ENCODE peak calls at places on chromosomes 16 and 17, in eight cellular contexts. O, G, Z, T, V, E, W and X are unnamed samples.

GRCh38 chr17:4565209-4566141 is 5.1 kb upstream of the GGT6 start:
- DNase-seq in W (peak), Z (peak), O (peak), T (peak), G (peak), V (peak), E (peak), X (peak)

GRCh38 chr17:78780852-78781338 is 1.2 kb downstream of the CYTH1 start:
- DNase-seq in T (peak), Z (no peak), W (no peak), G (no peak), V (no peak), O (peak), E (no peak), X (no peak)

GRCh38 chr16:57166951-57167350 is 18.9 kb downstream of the PSME3IP1 start:
- DNase-seq in T (peak), G (no peak), E (no peak), V (peak), O (peak), W (peak), Z (no peak), X (no peak)

GRCh38 chr17:7491583-7491982 is 7.4 kb downstream of the POLR2A start:
- DNase-seq in Z (no peak), G (no peak), T (no peak), O (no peak), V (no peak), E (no peak), W (no peak), X (no peak)

GRCh38 chr17:39617446-39618251 is 9.1 kb upstream of the PPP1R1B start:
- DNase-seq in Z (peak), G (peak), V (no peak), E (no peak), T (peak), W (peak), O (peak), X (peak)

GRCh38 chr17:41976142-41976768 is 9.7 kb downstream of the CNP start:
- DNase-seq in E (no peak), O (peak), Z (no peak), V (no peak), G (no peak), W (no peak), T (peak), X (no peak)

GRCh38 chr17:491086-492014 is 138.7 kb upstream of the RPH3AL start:
- DNase-seq in V (peak), W (peak), E (peak), T (peak), O (peak), G (no peak), Z (peak), X (no peak)

GRCh38 chr17:76265624-76266243 is 586 bp downstream of the UBALD2 start:
- DNase-seq in T (no peak), W (peak), V (no peak), G (no peak), E (no peak), Z (peak), O (peak), X (peak)

GRCh38 chr17:46013502-46014165 is 14.6 kb downstream of the STH start:
- DNase-seq in E (peak), T (peak), V (peak), O (no peak), G (no peak), Z (peak), W (peak), X (no peak)

GRCh38 chr17:80424878-80425765 is 10.2 kb downstream of the ENDOV start:
- DNase-seq in Z (no peak), T (no peak), E (no peak), W (no peak), V (no peak), O (no peak), G (no peak), X (no peak)

GRCh38 chr16:81405702-81406113 is 38.9 kb upstream of the CMIP start:
- DNase-seq in O (no peak), W (peak), G (no peak), E (peak), Z (peak), V (peak), T (peak), X (no peak)

GRCh38 chr16:48235556-48236136 is 8.5 kb upstream of the LONP2 start:
- DNase-seq in E (no peak), O (no peak), T (peak), G (no peak), V (no peak), Z (no peak), W (peak), X (no peak)

GRCh38 chr17:43456661-43457361 is 27.0 kb upstream of the DHX8 start:
- DNase-seq in V (peak), G (no peak), O (no peak), E (no peak), W (peak), Z (no peak), T (peak), X (no peak)

GRCh38 chr17:71764507-71764906 is 356.3 kb upstream of the SOX9 start:
- DNase-seq in V (no peak), W (no peak), Z (no peak), E (no peak), O (peak), G (no peak), T (no peak), X (no peak)

GRCh38 chr17:1829189-1829578 is 518 bp downstream of the SMYD4 start:
- DNase-seq in V (no peak), Z (peak), W (no peak), T (peak), G (no peak), E (no peak), O (no peak), X (no peak)

GRCh38 chr17:16980813-16981731 is 9.2 kb upstream of the TNFRSF13B start:
- DNase-seq in W (no peak), E (no peak), T (peak), G (no peak), O (peak), V (no peak), Z (no peak), X (no peak)

GRCh38 chr16:89565506-89566372 is 5.3 kb downstream of the RPL13 start:
- DNase-seq in E (no peak), T (peak), V (no peak), O (peak), W (peak), Z (no peak), G (no peak), X (peak)

GRCh38 chr17:226773-227580 is 45.5 kb upstream of the DOC2B start:
- DNase-seq in G (no peak), T (no peak), E (no peak), O (no peak), Z (no peak), W (no peak), V (no peak), X (no peak)

GRCh38 chr16:23514381-23515152 is 4.3 kb upstream of the GGA2 start:
- DNase-seq in O (no peak), Z (no peak), W (no peak), V (no peak), G (no peak), T (no peak), E (no peak), X (no peak)

GRCh38 chr17:83103200-83103937 is 24.0 kb downstream of the METRNL start:
- DNase-seq in T (peak), O (no peak), Z (no peak), W (peak), E (no peak), G (no peak), V (no peak), X (peak)

GRCh38 chr17:79388556-79389295 is 222.1 kb downstream of the RBFOX3 start:
- DNase-seq in E (no peak), V (no peak), O (peak), T (peak), G (peak), W (peak), Z (peak), X (peak)

GRCh38 chr16:86836503-86837125 is 258.3 kb downstream of the FOXL1 start:
- DNase-seq in T (peak), G (no peak), W (peak), O (no peak), E (peak), Z (peak), V (no peak), X (no peak)

GRCh38 chr16:11253009-11253994 is 2.7 kb downstream of the SOCS1 start:
- DNase-seq in W (peak), T (peak), V (no peak), E (no peak), Z (no peak), O (peak), G (no peak), X (no peak)

GRCh38 chr16:54957403-54957802 is 26.7 kb downstream of the IRX5 start:
- DNase-seq in T (peak), V (no peak), E (no peak), Z (no peak), O (peak), W (no peak), G (peak), X (peak)

GRCh38 chr17:61492759-61493526 is 40.7 kb downstream of the TBX4 start:
- DNase-seq in O (no peak), T (peak), E (no peak), V (no peak), W (peak), Z (peak), G (no peak), X (no peak)

GRCh38 chr17:17944743-17945142 is 27.5 kb downstream of the TOM1L2 start:
- DNase-seq in O (no peak), V (no peak), T (no peak), G (no peak), Z (no peak), W (no peak), E (no peak), X (no peak)

GRCh38 chr17:66956941-66957340 is 7.6 kb upstream of the CACNG4 start:
- DNase-seq in Z (no peak), E (no peak), V (no peak), T (no peak), O (no peak), G (no peak), W (no peak), X (no peak)

GRCh38 chr17:29066603-29067002 is 23.7 kb downstream of the PIPOX start:
- DNase-seq in E (no peak), O (no peak), Z (no peak), T (no peak), G (no peak), V (no peak), W (no peak), X (no peak)

GRCh38 chr17:50952889-50953288 is 86.7 kb upstream of the TOB1 start:
- DNase-seq in V (no peak), O (no peak), E (no peak), W (no peak), G (no peak), Z (no peak), T (no peak), X (no peak)

GRCh38 chr17:31339906-31340661 is 18.7 kb upstream of the EVI2A start:
- DNase-seq in V (no peak), T (peak), E (no peak), O (no peak), W (peak), G (no peak), Z (peak), X (no peak)

GRCh38 chr17:20924306-20924705 is 118.5 kb downstream of the USP22 start:
- DNase-seq in G (no peak), O (no peak), T (no peak), V (no peak), E (no peak), W (no peak), Z (no peak), X (no peak)

GRCh38 chr17:13134106-13134505 is 116.3 kb upstream of the ELAC2 start:
- DNase-seq in O (no peak), T (peak), W (no peak), V (no peak), Z (no peak), E (no peak), G (no peak), X (no peak)

GRCh38 chr16:89919535-89920406 is 1.1 kb downstream of the MC1R start:
- DNase-seq in V (no peak), E (no peak), G (no peak), W (no peak), T (no peak), O (no peak), Z (no peak), X (no peak)

GRCh38 chr17:61815863-61816523 is 47.3 kb downstream of the BRIP1 start:
- DNase-seq in Z (no peak), V (no peak), W (no peak), E (no peak), O (no peak), T (no peak), G (peak), X (peak)